ENCODE peak calls at places on chromosomes 12 and 14, in five cellular contexts. L, M, G, F and J are unnamed samples.

GRCh38 chr12:94817695-94818075 is 167.3 kb upstream of the TMCC3 start:
- DNase-seq in L (no peak), M (no peak), G (no peak), F (no peak), J (no peak)

GRCh38 chr12:108204618-108205017 is 75.5 kb downstream of the WSCD2 start:
- DNase-seq in L (no peak), M (no peak), G (no peak), F (no peak), J (no peak)

GRCh38 chr14:37819155-37820015 is 224.0 kb downstream of the TTC6 start:
- DNase-seq in L (no peak), M (no peak), G (no peak), F (peak; percentile 17), J (no peak)

GRCh38 chr12:102054345-102054744 is 7.4 kb downstream of the WASHC3 start:
- DNase-seq in L (no peak), M (no peak), G (no peak), F (no peak), J (no peak)

GRCh38 chr12:27573972-27574371 is 50.0 kb downstream of the PPFIBP1 start:
- DNase-seq in L (no peak), M (no peak), G (no peak), F (no peak), J (no peak)

GRCh38 chr14:94009767-94010166 is 12.7 kb downstream of the CCDC197 start:
- DNase-seq in L (no peak), M (no peak), G (no peak), F (no peak), J (no peak)

GRCh38 chr14:74362361-74362915 is 14.2 kb downstream of the VRTN start:
- DNase-seq in L (peak; percentile 82), M (peak; percentile 84), G (peak; percentile 79), F (peak; percentile 97), J (peak; percentile 72)

GRCh38 chr12:80445083-80445482 is 1.0 kb downstream of the PTPRQ start:
- DNase-seq in L (no peak), M (no peak), G (no peak), F (no peak), J (no peak)

GRCh38 chr14:71247106-71247505 is 339.8 kb downstream of the PCNX1 start:
- DNase-seq in L (no peak), M (no peak), G (no peak), F (no peak), J (no peak)

GRCh38 chr12:78684419-78684818 is 180.2 kb upstream of the SYT1 start:
- DNase-seq in L (no peak), M (no peak), G (no peak), F (no peak), J (no peak)

GRCh38 chr12:53299101-53299453 is 418 bp upstream of the MYG1 start:
- DNase-seq in L (no peak), M (peak; percentile 50), G (no peak), F (no peak), J (no peak)

GRCh38 chr12:70670948-70671347 is 33.7 kb upstream of the PTPRB start:
- DNase-seq in L (no peak), M (no peak), G (no peak), F (no peak), J (no peak)

GRCh38 chr12:76859621-76860020 is 19.2 kb downstream of the CSRP2 start:
- DNase-seq in L (no peak), M (no peak), G (no peak), F (no peak), J (no peak)

GRCh38 chr12:124217508-124217981 is 77.3 kb upstream of the RFLNA start:
- DNase-seq in L (no peak), M (no peak), G (peak; percentile 31), F (peak; percentile 28), J (no peak)

GRCh38 chr14:28482644-28483043 is 283.9 kb upstream of the FOXG1 start:
- DNase-seq in L (no peak), M (no peak), G (no peak), F (no peak), J (no peak)

GRCh38 chr14:95340201-95340697 is 20.5 kb upstream of the CLMN start:
- DNase-seq in L (no peak), M (no peak), G (no peak), F (no peak), J (peak; percentile 94)

GRCh38 chr12:89950421-89950820 is 241.8 kb upstream of the ATP2B1 start:
- DNase-seq in L (no peak), M (no peak), G (no peak), F (no peak), J (no peak)

GRCh38 chr12:80763874-80764273 is 47.2 kb downstream of the MYF5 start:
- DNase-seq in L (no peak), M (no peak), G (peak; percentile 15), F (peak; percentile 81), J (no peak)

GRCh38 chr12:122350444-122350843 is 72.0 kb downstream of the CLIP1 start:
- DNase-seq in L (no peak), M (no peak), G (peak; percentile 39), F (no peak), J (no peak)

GRCh38 chr12:116867523-116867922 is 13.7 kb downstream of the HRK start:
- DNase-seq in L (no peak), M (no peak), G (no peak), F (peak; percentile 35), J (no peak)
- H3K4me1 ChIP-seq in L (no peaks in the 10 kb centered on the region), M (no peaks in the 10 kb centered on the region), G (no peaks in the 10 kb centered on the region), F (no peaks in the 10 kb centered on the region), J (no peaks in the 10 kb centered on the region)

DNA sequence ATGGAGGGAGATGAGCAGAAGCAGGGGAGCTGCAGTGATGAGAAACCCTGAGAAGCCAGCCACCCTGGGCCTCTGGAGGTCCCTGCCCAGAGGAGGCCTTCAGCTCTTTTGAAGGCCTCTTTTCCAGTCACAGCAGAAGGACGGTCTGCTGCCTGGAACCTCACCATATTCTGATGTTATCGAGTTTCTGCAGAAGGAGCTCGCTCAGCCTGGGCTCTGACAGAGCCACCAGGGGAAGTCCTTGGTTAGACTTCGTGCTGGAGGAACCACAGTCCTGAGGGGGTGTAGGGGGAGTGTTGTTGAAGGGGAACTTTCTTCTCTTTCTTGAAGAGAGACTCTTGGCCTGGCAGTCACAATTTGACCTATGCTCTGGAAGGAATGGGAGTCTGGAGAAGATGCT is 25.1 kb upstream of the BATF start:
- DNase-seq in L (no peak), M (no peak), G (no peak), F (no peak), J (no peak)
- H3K4me3 ChIP-seq in L (no peak overlapping the region), M (no peak overlapping the region), G (no peak overlapping the region), F (no peak overlapping the region), J (no peak overlapping the region)

GRCh38 chr14:76936483-76936882 is 92.0 kb downstream of the IRF2BPL start:
- DNase-seq in L (peak; percentile 75), M (no peak), G (no peak), F (no peak), J (no peak)
- H3K4me1 ChIP-seq in L (peaks cover 29% of the 10 kb centered on the region), M (no peaks in the 10 kb centered on the region), G (peaks cover 36% of the 10 kb centered on the region), F (peaks cover 17% of the 10 kb centered on the region), J (no peaks in the 10 kb centered on the region)

GRCh38 chr12:51392556-51393237 is 1.5 kb upstream of the GALNT6 start:
- DNase-seq in L (peak; percentile 33), M (peak; percentile 80), G (no peak), F (peak; percentile 87), J (peak; percentile 42)
- H3K4me3 ChIP-seq in L (no peak overlapping the region), M (peak overlapping the region; percentile 87), G (peak overlapping the region; percentile 73), F (peak overlapping the region; percentile 97), J (no peak overlapping the region)

GRCh38 chr12:6347367-6348338 is 5.8 kb upstream of the TNFRSF1A start:
- DNase-seq in L (peak; percentile 82), M (no peak), G (no peak), F (no peak), J (peak; percentile 68)
- H3K4me1 ChIP-seq in L (peaks cover 29% of the 10 kb centered on the region), M (peaks cover 17% of the 10 kb centered on the region), G (peaks cover 9% of the 10 kb centered on the region), F (peaks cover 14% of the 10 kb centered on the region), J (peaks cover 5% of the 10 kb centered on the region)

GRCh38 chr14:33855672-33856071 is 95.2 kb downstream of the EGLN3 start:
- DNase-seq in L (no peak), M (no peak), G (no peak), F (peak; percentile 46), J (no peak)
- H3K4me3 ChIP-seq in L (no peak overlapping the region), M (no peak overlapping the region), G (no peak overlapping the region), F (no peak overlapping the region), J (no peak overlapping the region)

DNA sequence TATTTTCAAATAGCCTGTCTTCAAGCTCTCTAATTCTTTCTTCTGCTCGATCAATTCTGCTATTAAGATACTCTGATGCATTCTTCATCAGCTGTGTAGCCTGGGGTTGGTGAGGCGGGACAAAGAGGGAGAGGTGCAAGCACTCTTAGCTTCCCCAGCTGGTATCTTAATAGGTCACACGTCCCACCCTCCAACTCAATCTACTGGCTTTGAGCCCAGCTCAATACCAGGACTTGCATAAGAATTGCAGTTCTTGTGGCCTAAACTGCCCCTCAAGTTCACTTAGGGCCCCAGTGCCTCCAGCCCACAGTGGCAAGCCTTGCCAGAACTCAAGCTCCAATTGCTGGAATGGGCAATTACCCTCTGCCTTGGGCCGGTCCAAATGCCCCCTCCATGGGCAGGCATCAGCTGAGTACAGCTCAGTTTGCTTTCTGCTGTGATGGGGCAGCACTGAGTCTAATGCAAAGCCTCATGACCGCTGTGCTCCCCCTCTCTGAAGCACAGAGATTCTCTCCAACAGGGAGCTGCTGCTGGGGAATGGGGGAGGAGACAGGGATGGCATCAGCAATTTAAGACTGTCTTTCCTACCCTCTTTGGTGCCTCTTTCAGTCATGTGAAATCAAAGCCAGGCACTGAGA is 5.6 kb upstream of the SPATA7 start:
- DNase-seq in L (no peak), M (no peak), G (no peak), F (peak; percentile 23), J (no peak)
- H3K4me1 ChIP-seq in L (no peaks in the 10 kb centered on the region), M (no peaks in the 10 kb centered on the region), G (no peaks in the 10 kb centered on the region), F (no peaks in the 10 kb centered on the region), J (no peaks in the 10 kb centered on the region)

GRCh38 chr14:67432088-67432564 is 20.2 kb upstream of the PLEK2 start:
- DNase-seq in L (no peak), M (peak; percentile 58), G (no peak), F (no peak), J (no peak)
- H3K4me3 ChIP-seq in L (no peak overlapping the region), M (no peak overlapping the region), G (no peak overlapping the region), F (no peak overlapping the region), J (no peak overlapping the region)